ENCODE peak calls at places on chromosomes 16 and 17, in six cellular contexts. D is stimulated activated CD8-positive, alpha-beta memory T cell treated with anti-CD3 and anti-CD28 coated beads, Interleukin-7, amount 100 ng/mL, for 1 hour; S is neural crest cell; M is posterior vena cava; Z is tibial artery; J is GM19239. W is an unnamed sample.
A peak's percentile ranks its signal among the peaks of the same experiment; 100 is the strongest.

GRCh38 chr17:19714542-19715411 is 1.6 kb downstream of the SLC47A2 start:
- DNase-seq in D (no peak), S (no peak), M (no peak), Z (no peak), J (no peak), W (no peak)

GRCh38 chr17:44417553-44417952 is 28.1 kb upstream of the ITGA2B start:
- DNase-seq in D (no peak), S (no peak), M (no peak), Z (no peak), J (no peak), W (no peak)

GRCh38 chr17:31381165-31381668 is 10.3 kb upstream of the RAB11FIP4 start:
- DNase-seq in D (no peak), S (no peak), M (no peak), Z (no peak), J (no peak), W (no peak)

GRCh38 chr16:55107851-55108250 is 177.2 kb downstream of the IRX5 start:
- DNase-seq in D (no peak), S (no peak), M (no peak), Z (no peak), J (no peak), W (no peak)

GRCh38 chr16:87956169-87956770 is 5.0 kb downstream of the BANP start:
- DNase-seq in D (peak; percentile 42), S (peak; percentile 25), M (no peak), Z (peak; percentile 48), J (peak; percentile 52), W (no peak)

GRCh38 chr16:31216116-31216469 is 842 bp downstream of the PYDC1 start:
- DNase-seq in D (no peak), S (no peak), M (no peak), Z (no peak), J (no peak), W (no peak)

GRCh38 chr17:40218740-40219072 is 398 bp upstream of the WIPF2 start:
- DNase-seq in D (peak; percentile 38), S (peak; percentile 53), M (peak; percentile 89), Z (peak; percentile 73), J (peak; percentile 52), W (peak; percentile 69)

GRCh38 chr17:79798296-79799173 is 1.7 kb upstream of the CBX8 start:
- DNase-seq in D (no peak), S (no peak), M (no peak), Z (no peak), J (no peak), W (no peak)

GRCh38 chr16:72978212-72978611 is 69.7 kb downstream of the ZFHX3 start:
- DNase-seq in D (no peak), S (no peak), M (no peak), Z (no peak), J (no peak), W (no peak)

GRCh38 chr16:57626420-57627170 is 1.8 kb upstream of the ADGRG1 start:
- DNase-seq in D (no peak), S (no peak), M (no peak), Z (no peak), J (no peak), W (no peak)

GRCh38 chr17:3916013-3916696 is at the start of gene P2RX1:
- DNase-seq in D (no peak), S (no peak), M (peak; percentile 87), Z (peak; percentile 55), J (no peak), W (peak; percentile 77)

GRCh38 chr16:66427036-66427446 is at the start of gene BEAN1:
- DNase-seq in D (no peak), S (peak; percentile 29), M (no peak), Z (no peak), J (no peak), W (no peak)

GRCh38 chr16:18804540-18804939 is 3.2 kb upstream of the ARL6IP1 start:
- DNase-seq in D (no peak), S (no peak), M (no peak), Z (no peak), J (no peak), W (no peak)

GRCh38 chr17:78409191-78409621 is 30.8 kb downstream of the PGS1 start:
- DNase-seq in D (no peak), S (no peak), M (no peak), Z (no peak), J (no peak), W (peak; percentile 67)